ENCODE peak calls at places on chromosomes 13 and 19, in five cellular contexts. T is fibroblast of pulmonary artery, I is mesendoderm, C is DND-41, J is coronary artery. F is an unnamed sample.

GRCh38 chr13:113668491-113668971 is 1.5 kb downstream of the GRK1 start:
- DNase-seq in T (no peak), I (no peak), C (peak; percentile 30), J (peak; percentile 55), F (peak; percentile 33)

GRCh38 chr13:46206138-46206537 is 5.6 kb upstream of the LRRC63 start:
- DNase-seq in T (no peak), I (no peak), C (no peak), J (no peak), F (no peak)

GRCh38 chr19:10835089-10835753 is 791 bp downstream of the TMED1 start:
- DNase-seq in T (no peak), I (no peak), C (no peak), J (no peak), F (no peak)

GRCh38 chr13:104320446-104320845 is 1254.2 kb upstream of the SLC10A2 start:
- DNase-seq in T (peak; percentile 59), I (no peak), C (no peak), J (no peak), F (no peak)

GRCh38 chr13:24281188-24282008 is 28.0 kb upstream of the C1QTNF9 start:
- DNase-seq in T (no peak), I (no peak), C (no peak), J (peak; percentile 62), F (no peak)

GRCh38 chr19:54551293-54551692 is 22.3 kb upstream of the LILRA2 start:
- DNase-seq in T (no peak), I (no peak), C (peak; percentile 49), J (no peak), F (peak; percentile 81)

GRCh38 chr13:50127017-50127725 is 111.9 kb downstream of the KCNRG start:
- DNase-seq in T (peak; percentile 59), I (peak; percentile 45), C (no peak), J (peak; percentile 74), F (peak; percentile 53)

GRCh38 chr13:46179576-46180368 is 2.2 kb downstream of the LCP1 start:
- DNase-seq in T (no peak), I (no peak), C (peak; percentile 91), J (no peak), F (peak; percentile 89)

GRCh38 chr19:39430675-39431593 is 4.8 kb downstream of the RPS16 start:
- DNase-seq in T (peak; percentile 99), I (peak; percentile 81), C (no peak), J (peak; percentile 74), F (no peak)

GRCh38 chr19:44164327-44164672 is 600 bp upstream of the ZNF226 start:
- DNase-seq in T (no peak), I (no peak), C (no peak), J (no peak), F (no peak)

GRCh38 chr19:27765912-27766725 is 1446.8 kb downstream of the UQCRFS1 start:
- DNase-seq in T (no peak), I (no peak), C (no peak), J (peak; percentile 31), F (no peak)

GRCh38 chr19:5563941-5564612 is 3.7 kb downstream of the TINCR start:
- DNase-seq in T (peak; percentile 23), I (peak; percentile 77), C (no peak), J (no peak), F (no peak)

GRCh38 chr13:77810430-77810829 is 108.2 kb downstream of the EDNRB start:
- DNase-seq in T (peak; percentile 48), I (peak; percentile 45), C (peak; percentile 6), J (no peak), F (peak; percentile 76)

GRCh38 chr19:12156254-12157058 is at the start of gene ZNF625:
- DNase-seq in T (peak; percentile 86), I (peak; percentile 98), C (peak; percentile 61), J (peak; percentile 91), F (no peak)

GRCh38 chr13:33348366-33348765 is 62.8 kb upstream of the STARD13 start:
- DNase-seq in T (peak; percentile 42), I (no peak), C (no peak), J (no peak), F (no peak)

GRCh38 chr19:16319466-16319865 is 5.2 kb upstream of the KLF2 start:
- DNase-seq in T (peak; percentile 53), I (no peak), C (peak; percentile 39), J (no peak), F (no peak)

GRCh38 chr19:49988433-49988832 is 27.5 kb upstream of the SIGLEC11 start:
- DNase-seq in T (no peak), I (no peak), C (no peak), J (no peak), F (no peak)

GRCh38 chr19:16470911-16471811 is 609 bp downstream of the EPS15L1 start:
- DNase-seq in T (peak; percentile 49), I (peak; percentile 26), C (peak; percentile 45), J (no peak), F (no peak)

GRCh38 chr13:44810067-44810840 is 179.0 kb downstream of the NUFIP1 start:
- DNase-seq in T (peak; percentile 48), I (no peak), C (peak; percentile 5), J (no peak), F (peak; percentile 6)

GRCh38 chr19:58033741-58034475 is at the start of gene ZSCAN1:
- DNase-seq in T (peak; percentile 49), I (peak; percentile 97), C (no peak), J (no peak), F (no peak)

GRCh38 chr13:46211116-46211515 is 612 bp upstream of the LRRC63 start:
- DNase-seq in T (no peak), I (peak; percentile 8), C (peak; percentile 45), J (no peak), F (peak; percentile 48)

GRCh38 chr13:75581874-75582640 is 32.5 kb downstream of the UCHL3 start:
- DNase-seq in T (no peak), I (no peak), C (no peak), J (no peak), F (no peak)

GRCh38 chr13:37074703-37075102 is 15.2 kb upstream of the SUPT20H start:
- DNase-seq in T (peak; percentile 67), I (peak; percentile 21), C (no peak), J (no peak), F (peak; percentile 24)

GRCh38 chr13:34361528-34361927 is 543.6 kb downstream of the RFC3 start:
- DNase-seq in T (no peak), I (no peak), C (no peak), J (no peak), F (no peak)

GRCh38 chr13:77820431-77821149 is 98.0 kb downstream of the EDNRB start:
- DNase-seq in T (no peak), I (peak; percentile 21), C (peak; percentile 4), J (no peak), F (peak; percentile 93)

GRCh38 chr19:56837492-56837891 is 3.0 kb downstream of the PEG3 start:
- DNase-seq in T (peak; percentile 22), I (peak; percentile 84), C (no peak), J (peak; percentile 86), F (no peak)

GRCh38 chr19:34461375-34462100 is 20.0 kb upstream of the WTIP start:
- DNase-seq in T (no peak), I (no peak), C (no peak), J (no peak), F (no peak)
- H3K4me3 ChIP-seq in T (no peak overlapping the region), I (no peak overlapping the region), C (no peak overlapping the region), J (peak overlapping the region; percentile 29), F (no peak overlapping the region)

GRCh38 chr13:27482996-27483395 is 32.6 kb upstream of the MTIF3 start:
- DNase-seq in T (no peak), I (no peak), C (no peak), J (no peak), F (no peak)
- H3K4me3 ChIP-seq in T (no peak overlapping the region), I (no peak overlapping the region), C (no peak overlapping the region), J (peak overlapping the region; percentile 17), F (no peak overlapping the region)

GRCh38 chr19:4057913-4058695 is 8.6 kb downstream of the ZBTB7A start:
- DNase-seq in T (peak; percentile 89), I (peak; percentile 74), C (peak; percentile 4), J (peak; percentile 97), F (no peak)
- H3K4me3 ChIP-seq in T (peak overlapping the region; percentile 21), I (no peak overlapping the region), C (no peak overlapping the region), J (peak overlapping the region; percentile 100), F (no peak overlapping the region)

DNA sequence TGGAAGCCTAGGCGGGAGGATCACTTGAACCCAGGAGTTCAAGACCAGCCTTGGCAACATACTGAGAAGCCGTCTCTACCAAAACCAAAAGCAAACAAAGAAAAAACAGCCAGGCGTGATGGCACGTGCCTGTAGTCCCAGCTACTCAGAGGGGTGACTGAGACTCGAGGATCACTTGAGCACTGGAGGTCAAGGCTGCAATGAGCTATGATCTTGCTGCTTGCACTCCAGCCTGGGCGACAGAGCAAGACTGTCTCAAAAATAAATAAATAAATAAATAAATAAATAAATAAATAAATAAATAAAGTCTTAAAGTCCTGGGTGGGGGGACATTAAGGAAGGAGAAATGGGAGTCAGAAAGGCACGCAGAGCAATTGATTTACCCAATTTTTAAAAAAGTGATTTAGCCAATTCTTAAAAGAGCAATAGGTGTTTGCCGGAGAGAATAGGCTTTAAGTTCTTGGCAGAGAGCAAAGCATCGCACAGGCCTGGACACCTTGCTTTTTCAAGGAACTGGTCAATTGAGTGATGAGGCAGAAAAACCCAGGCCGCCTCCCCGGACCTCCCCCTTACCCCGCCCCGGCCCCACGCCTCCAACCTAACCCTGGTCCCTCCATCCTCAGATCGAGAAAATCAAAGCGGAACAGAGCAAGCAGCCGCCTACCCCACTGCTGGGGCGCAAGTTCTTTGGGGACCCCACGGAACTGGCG is 9.5 kb upstream of the SHKBP1 start:
- DNase-seq in T (no peak), I (no peak), C (no peak), J (no peak), F (no peak)
- H3K4me3 ChIP-seq in T (peak overlapping the region; percentile 21), I (no peak overlapping the region), C (no peak overlapping the region), J (peak overlapping the region; percentile 56), F (no peak overlapping the region)

GRCh38 chr19:1956143-1956537 is 15.2 kb downstream of the CSNK1G2 start:
- DNase-seq in T (no peak), I (no peak), C (no peak), J (no peak), F (no peak)
- H3K4me3 ChIP-seq in T (no peak overlapping the region), I (no peak overlapping the region), C (no peak overlapping the region), J (no peak overlapping the region), F (no peak overlapping the region)

GRCh38 chr13:99354371-99354951 is 47.3 kb upstream of the GPR183 start:
- DNase-seq in T (no peak), I (no peak), C (no peak), J (no peak), F (no peak)

GRCh38 chr13:99355267-99356215 is 48.3 kb upstream of the GPR183 start:
- DNase-seq in T (no peak), I (no peak), C (no peak), J (no peak), F (no peak)

GRCh38 chr13:99351772-99352171 is 44.6 kb upstream of the GPR183 start:
- DNase-seq in T (no peak), I (peak; percentile 29), C (no peak), J (no peak), F (no peak)

GRCh38 chr13:99352351-99353271 is 45.4 kb upstream of the GPR183 start:
- DNase-seq in T (no peak), I (no peak), C (no peak), J (no peak), F (no peak)

GRCh38 chr13:99353836-99354235 is 46.6 kb upstream of the GPR183 start:
- DNase-seq in T (peak; percentile 14), I (no peak), C (no peak), J (no peak), F (no peak)
- H3K4me3 ChIP-seq in T (no peak overlapping the region), I (no peak overlapping the region), C (no peak overlapping the region), J (no peak overlapping the region), F (no peak overlapping the region)

GRCh38 chr13:108534728-108535127 is 94.7 kb upstream of the MYO16 start:
- DNase-seq in T (no peak), I (no peak), C (no peak), J (no peak), F (no peak)
- H3K4me3 ChIP-seq in T (no peak overlapping the region), I (no peak overlapping the region), C (no peak overlapping the region), J (no peak overlapping the region), F (no peak overlapping the region)